ENCODE peak calls at places on chromosomes 16 and 17, in seven cellular contexts. V, M, I, P, W, L and R are unnamed samples.
A peak's percentile ranks its signal among the peaks of the same experiment; 100 is the strongest.

GRCh38 chr17:36511216-36511615 is 23.5 kb downstream of the MYO19 start:
- DNase-seq in W (no peak), P (no peak), L (no peak), I (no peak), V (no peak), M (no peak), R (no peak)

GRCh38 chr17:15123593-15124590 is 141.2 kb downstream of the PMP22 start:
- DNase-seq in L (no peak), P (no peak), I (no peak), V (no peak), M (no peak), W (no peak), R (no peak)

GRCh38 chr17:67912088-67912487 is 84.2 kb downstream of the C17orf58 start:
- DNase-seq in W (no peak), V (no peak), L (no peak), P (no peak), I (no peak), M (no peak), R (no peak)

GRCh38 chr16:86986136-86986535 is 331.1 kb downstream of the C16orf95 start:
- DNase-seq in W (no peak), L (no peak), M (no peak), V (no peak), P (no peak), I (no peak), R (no peak)

GRCh38 chr16:86549076-86549892 is 5.8 kb downstream of the MTHFSD start:
- DNase-seq in W (no peak), L (no peak), M (no peak), P (no peak), I (no peak), V (no peak), R (no peak)

GRCh38 chr16:491225-491919 is 36.1 kb upstream of the CAPN15 start:
- DNase-seq in M (no peak), V (no peak), I (no peak), L (no peak), W (no peak), P (no peak), R (no peak)

GRCh38 chr16:76396977-76397376 is 119.8 kb downstream of the CNTNAP4 start:
- DNase-seq in M (no peak), L (no peak), V (no peak), W (no peak), P (no peak), I (no peak), R (no peak)

GRCh38 chr17:4072487-4073157 is 70.2 kb downstream of the ZZEF1 start:
- DNase-seq in P (no peak), M (no peak), I (no peak), W (no peak), L (no peak), V (no peak), R (no peak)

GRCh38 chr16:81080233-81080632 is 3.2 kb upstream of the C16orf46 start:
- DNase-seq in V (no peak), I (no peak), W (no peak), M (no peak), L (no peak), P (no peak), R (no peak)

GRCh38 chr16:69741951-69742904 is 12.5 kb downstream of the NOB1 start:
- DNase-seq in M (peak; percentile 67), I (no peak), L (peak; percentile 74), V (peak; percentile 92), P (peak; percentile 5), W (no peak), R (no peak)

GRCh38 chr16:89017956-89018604 is 41.1 kb upstream of the CBFA2T3 start:
- DNase-seq in W (no peak), L (no peak), I (no peak), P (no peak), V (no peak), M (no peak), R (no peak)

GRCh38 chr17:48561894-48562810 is 16.0 kb downstream of the HOXB4 start:
- DNase-seq in I (no peak), V (no peak), W (no peak), M (no peak), L (no peak), P (no peak), R (no peak)

GRCh38 chr16:31265329-31266245 is 5.8 kb downstream of the ITGAM start:
- DNase-seq in V (peak; percentile 42), P (no peak), M (no peak), W (peak; percentile 68), L (no peak), I (no peak), R (peak; percentile 46)

GRCh38 chr16:46717692-46718091 is 28.2 kb downstream of the ORC6 start:
- DNase-seq in L (no peak), M (no peak), V (no peak), W (no peak), P (no peak), I (no peak), R (no peak)

GRCh38 chr16:27698266-27698665 is 148.3 kb downstream of the KATNIP start:
- DNase-seq in L (no peak), V (no peak), W (no peak), M (no peak), I (no peak), P (peak; percentile 60), R (no peak)

GRCh38 chr16:11134722-11135121 is 121.3 kb downstream of the SOCS1 start:
- DNase-seq in P (no peak), L (no peak), I (no peak), W (no peak), M (no peak), V (no peak), R (no peak)

GRCh38 chr17:82874011-82874835 is 34.4 kb upstream of the ZNF750 start:
- DNase-seq in M (peak; percentile 72), W (no peak), P (no peak), L (peak; percentile 82), V (no peak), I (no peak), R (no peak)

GRCh38 chr16:8716592-8716991 is 42.2 kb downstream of the ABAT start:
- DNase-seq in V (no peak), W (no peak), I (no peak), P (no peak), L (no peak), M (no peak), R (no peak)

GRCh38 chr17:41167561-41167960 is 460 bp downstream of the KRTAP4-3 start:
- DNase-seq in V (no peak), M (no peak), L (no peak), P (no peak), I (no peak), W (no peak), R (no peak)

GRCh38 chr17:50117202-50118040 is 12.5 kb downstream of the SAMD14 start:
- DNase-seq in I (peak; percentile 57), V (peak; percentile 69), P (peak; percentile 90), L (peak; percentile 68), W (peak; percentile 74), M (peak; percentile 51), R (peak; percentile 39)

GRCh38 chr17:70254735-70255460 is 85.6 kb downstream of the KCNJ2 start:
- DNase-seq in W (no peak), I (no peak), P (no peak), V (no peak), M (no peak), L (no peak), R (no peak)

GRCh38 chr17:39678340-39679116 is 9.3 kb downstream of the PGAP3 start:
- DNase-seq in P (no peak), L (no peak), M (no peak), I (no peak), V (no peak), W (no peak), R (no peak)

GRCh38 chr17:10119203-10120112 is 78.9 kb downstream of the GAS7 start:
- DNase-seq in L (peak; percentile 81), I (no peak), P (peak; percentile 27), V (no peak), W (peak; percentile 52), M (peak; percentile 79), R (no peak)

GRCh38 chr17:68101992-68102758 is 66.6 kb downstream of the KPNA2 start:
- DNase-seq in L (no peak), V (peak; percentile 31), I (peak; percentile 47), W (no peak), P (peak; percentile 3), M (peak; percentile 42), R (no peak)

GRCh38 chr16:85090873-85091521 is 21.3 kb downstream of the CIBAR2 start:
- DNase-seq in W (no peak), L (no peak), I (no peak), V (peak; percentile 73), P (no peak), M (no peak), R (no peak)

GRCh38 chr17:57406131-57406980 is 150.0 kb downstream of the MSI2 start:
- DNase-seq in V (no peak), M (no peak), W (no peak), I (no peak), L (no peak), P (peak; percentile 25), R (no peak)
- H3K27ac ChIP-seq in V (peak overlapping the region; percentile 58), M (peak overlapping the region; percentile 69), W (no peak overlapping the region), I (no peak overlapping the region), L (no peak overlapping the region), P (peak overlapping the region; percentile 71), R (no peak overlapping the region)

GRCh38 chr17:74325376-74325742 is 667 bp upstream of the KIF19 start:
- DNase-seq in W (no peak), P (no peak), I (no peak), L (no peak), M (no peak), V (no peak), R (no peak)
- H3K4me3 ChIP-seq in W (no peak overlapping the region), P (no peak overlapping the region), I (no peak overlapping the region), L (peak overlapping the region; percentile 46), M (no peak overlapping the region), V (no peak overlapping the region), R (peak overlapping the region; percentile 26)

GRCh38 chr17:5184284-5184683 is 7.4 kb downstream of the ZNF594 start:
- DNase-seq in L (no peak), V (no peak), P (no peak), M (no peak), W (no peak), I (no peak), R (no peak)

GRCh38 chr17:5181509-5182305 is 10.0 kb downstream of the ZNF594 start:
- DNase-seq in W (no peak), V (no peak), I (no peak), P (no peak), M (no peak), L (no peak), R (no peak)

GRCh38 chr17:5182597-5183409 is 8.9 kb downstream of the ZNF594 start:
- DNase-seq in I (no peak), W (no peak), V (no peak), P (no peak), L (no peak), M (no peak), R (no peak)

GRCh38 chr17:5179003-5179402 is 12.7 kb downstream of the ZNF594 start:
- DNase-seq in W (no peak), L (no peak), I (no peak), V (no peak), M (no peak), P (no peak), R (no peak)

GRCh38 chr17:5183410-5183793 is 8.3 kb downstream of the ZNF594 start:
- DNase-seq in I (no peak), V (no peak), M (no peak), P (no peak), W (no peak), L (no peak), R (no peak)
- H3K9me3 ChIP-seq in I (peaks cover 89% of the 10 kb centered on the region), V (peaks cover 16% of the 10 kb centered on the region), M (peaks cover 41% of the 10 kb centered on the region), P (peaks cover 13% of the 10 kb centered on the region), W (peaks cover 4% of the 10 kb centered on the region), L (peaks cover 99% of the 10 kb centered on the region), R (peaks cover 57% of the 10 kb centered on the region)

DNA sequence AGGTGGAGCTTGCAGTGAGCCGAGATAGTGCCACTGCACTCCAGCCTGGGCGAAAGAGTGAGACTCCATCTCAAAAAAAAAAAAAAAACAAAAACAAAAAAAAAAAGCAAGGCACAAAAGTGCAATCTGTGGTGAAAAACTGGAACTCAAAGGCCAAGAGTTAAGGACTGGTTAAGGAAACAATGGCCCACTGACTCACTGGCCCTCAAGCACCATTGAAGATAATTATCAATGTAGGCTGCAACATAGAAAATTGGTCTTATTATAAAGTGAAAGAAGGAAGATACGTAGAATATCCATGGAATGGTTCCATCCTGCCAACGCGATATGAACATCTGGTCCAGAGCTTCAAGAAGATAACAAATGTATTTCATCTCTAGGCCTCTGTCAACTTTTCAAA is 444.2 kb downstream of the SOX9 start:
- DNase-seq in P (no peak), M (no peak), I (no peak), L (no peak), V (no peak), W (no peak), R (no peak)
- H3K27ac ChIP-seq in P (no peak overlapping the region), M (no peak overlapping the region), I (no peak overlapping the region), L (no peak overlapping the region), V (no peak overlapping the region), W (no peak overlapping the region), R (no peak overlapping the region)